ENCODE peak calls at places on chromosome 3, in four cellular contexts. F, G, S and B are unnamed samples.

GRCh38 chr3:5503136-5503535 is 315.6 kb downstream of the EDEM1 start:
- DNase-seq in F (no peak), G (no peak), S (no peak), B (no peak)

GRCh38 chr3:45896069-45896468 is 9.7 kb downstream of the CCR9 start:
- DNase-seq in F (no peak), G (peak), S (no peak), B (no peak)

GRCh38 chr3:10354373-10355015 is 33.6 kb upstream of the SEC13 start:
- DNase-seq in F (no peak), G (peak), S (no peak), B (no peak)

GRCh38 chr3:97821810-97822775 is at the start of gene CRYBG3:
- DNase-seq in F (peak), G (peak), S (peak), B (peak)

GRCh38 chr3:176172430-176172954 is 1024.8 kb downstream of the TBL1XR1 start:
- DNase-seq in F (no peak), G (no peak), S (no peak), B (no peak)

GRCh38 chr3:39147711-39148115 is 5.7 kb downstream of the CSRNP1 start:
- DNase-seq in F (no peak), G (no peak), S (no peak), B (no peak)

GRCh38 chr3:161700998-161701397 is 204.4 kb downstream of the OTOL1 start:
- DNase-seq in F (no peak), G (no peak), S (no peak), B (peak)

GRCh38 chr3:35651456-35651855 is 12.1 kb downstream of the ARPP21 start:
- DNase-seq in F (no peak), G (no peak), S (no peak), B (no peak)

GRCh38 chr3:49715611-49716121 is 3.8 kb downstream of the AMIGO3 start:
- DNase-seq in F (no peak), G (peak), S (no peak), B (no peak)

GRCh38 chr3:71247221-71247947 is 336.1 kb downstream of the FOXP1 start:
- DNase-seq in F (peak), G (peak), S (peak), B (no peak)

GRCh38 chr3:168860592-168860991 is 764.9 kb upstream of the GOLIM4 start:
- DNase-seq in F (no peak), G (no peak), S (no peak), B (no peak)

GRCh38 chr3:159711560-159712333 is 276.9 kb upstream of the IL12A start:
- DNase-seq in F (no peak), G (peak), S (no peak), B (no peak)

GRCh38 chr3:31041161-31041978 is 146.9 kb upstream of the GADL1 start:
- DNase-seq in F (no peak), G (no peak), S (peak), B (no peak)

GRCh38 chr3:156483426-156483825 is 71.5 kb downstream of the SSR3 start:
- DNase-seq in F (peak), G (no peak), S (no peak), B (peak)

GRCh38 chr3:126956866-126957650 is 25.9 kb upstream of the PLXNA1 start:
- DNase-seq in F (no peak), G (no peak), S (no peak), B (no peak)

GRCh38 chr3:34584971-34585370 is 786.5 kb downstream of the PDCD6IP start:
- DNase-seq in F (no peak), G (no peak), S (no peak), B (no peak)

GRCh38 chr3:128803307-128803706 is 76.1 kb upstream of the ACAD9 start:
- DNase-seq in F (no peak), G (no peak), S (no peak), B (no peak)

GRCh38 chr3:128805771-128806170 is 73.6 kb upstream of the ACAD9 start:
- DNase-seq in F (no peak), G (no peak), S (no peak), B (no peak)

GRCh38 chr3:128804817-128805166 is 74.6 kb upstream of the ACAD9 start:
- DNase-seq in F (no peak), G (no peak), S (no peak), B (no peak)

GRCh38 chr3:128801779-128802369 is 75.9 kb downstream of the RAB7A start:
- DNase-seq in F (no peak), G (no peak), S (no peak), B (no peak)

DNA sequence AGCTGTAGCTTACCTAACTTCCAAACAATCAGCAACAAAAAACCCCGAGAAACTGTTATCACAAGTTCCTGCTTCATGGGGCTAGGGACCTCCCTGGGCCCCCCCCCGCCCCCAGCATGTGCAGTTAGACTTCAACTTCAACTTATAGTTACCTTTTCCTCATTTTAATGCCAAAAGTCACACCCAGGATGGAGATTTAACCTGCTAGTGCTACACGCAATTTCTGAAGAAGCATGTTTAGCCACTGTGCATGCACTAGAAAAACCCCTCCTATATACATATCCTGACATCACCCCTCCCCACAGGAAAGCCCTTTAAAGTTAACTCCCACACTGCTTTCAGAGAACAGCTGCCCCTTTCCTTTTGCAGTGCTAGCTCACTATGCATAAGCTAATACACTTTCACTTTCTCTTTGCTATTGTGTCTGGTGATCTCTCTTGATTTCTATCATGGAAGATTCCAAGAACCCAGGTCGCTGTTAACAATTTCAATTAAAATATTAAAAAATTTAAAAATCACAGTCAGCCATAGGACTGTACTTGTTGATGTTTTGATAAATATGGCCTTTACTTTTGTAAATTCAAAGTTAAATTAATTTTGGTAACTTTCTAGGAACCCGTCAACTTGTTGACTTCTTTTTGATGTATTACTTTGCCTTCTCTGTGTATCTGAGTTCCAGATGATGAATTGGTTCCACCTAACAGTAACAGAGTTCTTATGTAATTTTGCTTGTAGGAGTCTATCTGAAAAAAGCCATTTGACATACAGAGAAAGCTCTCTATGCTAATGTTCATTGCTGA is 75.2 kb upstream of the ACAD9 start:
- DNase-seq in F (peak), G (no peak), S (no peak), B (peak)
- TF ChIP-seq NFIC in F (no peak), G (no peak), S (no peak), B (peak)

DNA sequence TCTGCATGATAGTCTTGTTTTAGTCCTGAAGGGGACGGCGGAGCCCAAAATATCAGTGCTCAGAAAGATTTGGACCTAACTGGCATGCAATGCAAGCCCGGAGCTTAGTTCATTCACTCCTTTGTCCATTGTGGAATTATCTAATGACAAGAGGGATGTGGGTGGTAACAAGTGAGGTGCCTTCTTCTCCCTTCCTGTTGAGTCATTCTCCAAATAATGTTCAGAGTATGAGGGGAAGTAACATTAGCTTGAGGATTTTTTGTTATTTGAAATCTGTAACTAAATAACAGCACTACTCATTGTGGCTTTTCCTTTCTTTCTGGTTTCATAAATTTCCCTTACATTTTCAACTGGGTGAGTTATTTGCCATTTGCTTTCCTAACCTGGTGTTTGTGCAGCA is 90.1 kb upstream of the MITF start:
- DNase-seq in F (no peak), G (no peak), S (peak), B (no peak)
- TF ChIP-seq NFIC in F (no peak), G (no peak), S (no peak), B (no peak)

GRCh38 chr3:19931180-19931692 is 2.8 kb downstream of the EFHB start:
- DNase-seq in F (no peak), G (no peak), S (no peak), B (peak)
- TF ChIP-seq NFIC in F (no peak), G (no peak), S (no peak), B (peak)

GRCh38 chr3:69815959-69816358 is 76.7 kb downstream of the MITF start:
- DNase-seq in F (no peak), G (no peak), S (no peak), B (no peak)

GRCh38 chr3:69821133-69821532 is 81.9 kb downstream of the MITF start:
- DNase-seq in F (no peak), G (no peak), S (no peak), B (no peak)

GRCh38 chr3:69817988-69818387 is 78.7 kb downstream of the MITF start:
- DNase-seq in F (no peak), G (no peak), S (no peak), B (no peak)

GRCh38 chr3:69822501-69822900 is 83.2 kb downstream of the MITF start:
- DNase-seq in F (no peak), G (no peak), S (no peak), B (no peak)

GRCh38 chr3:69819283-69819682 is 80.0 kb downstream of the MITF start:
- DNase-seq in F (no peak), G (no peak), S (no peak), B (no peak)
- TF ChIP-seq NFIC in F (no peak), G (no peak), S (no peak), B (no peak)

GRCh38 chr3:123781571-123782275 is 102.4 kb downstream of the MYLK start:
- DNase-seq in F (no peak), G (no peak), S (no peak), B (no peak)

GRCh38 chr3:123783050-123783724 is 100.9 kb downstream of the MYLK start:
- DNase-seq in F (no peak), G (no peak), S (peak), B (no peak)

GRCh38 chr3:123783811-123784210 is 100.3 kb downstream of the MYLK start:
- DNase-seq in F (no peak), G (no peak), S (no peak), B (no peak)

GRCh38 chr3:123781138-123781537 is 103.0 kb downstream of the MYLK start:
- DNase-seq in F (no peak), G (no peak), S (no peak), B (no peak)

GRCh38 chr3:123782488-123782887 is 101.6 kb downstream of the MYLK start:
- DNase-seq in F (no peak), G (peak), S (no peak), B (no peak)
- TF ChIP-seq NFIC in F (no peak), G (no peak), S (no peak), B (no peak)

GRCh38 chr3:27500051-27500450 is 15.9 kb upstream of the SLC4A7 start:
- DNase-seq in F (no peak), G (no peak), S (no peak), B (no peak)
- TF ChIP-seq NFIC in F (no peak), G (no peak), S (no peak), B (no peak)